ENCODE peak calls at places on chromosomes 4 and X, in four cellular contexts. P is HepG2, E is GM12878, A is fibroblast of lung. Y is an unnamed sample.

GRCh38 chr4:48334236-48334635 is 7.1 kb upstream of the SLAIN2 start:
- DNase-seq in P (no peak), A (no peak), E (no peak), Y (no peak)

GRCh38 chrX:16825306-16826035 is 39.2 kb downstream of the TXLNG start:
- DNase-seq in E (no peak), P (peak), A (peak), Y (no peak)

GRCh38 chr4:61068745-61069144 is 131.4 kb upstream of the ADGRL3 start:
- DNase-seq in P (no peak), A (peak), E (no peak), Y (no peak)

GRCh38 chrX:42746606-42747005 is 31.4 kb downstream of the PPP1R2C start:
- DNase-seq in P (no peak), A (peak), E (no peak), Y (peak)

GRCh38 chrX:97854071-97854470 is 970.4 kb downstream of the RPA4 start:
- DNase-seq in A (no peak), E (no peak), P (no peak), Y (peak)

GRCh38 chr4:158056689-158057245 is 116.1 kb downstream of the GASK1B start:
- DNase-seq in A (no peak), P (no peak), E (no peak), Y (no peak)

GRCh38 chrX:97629597-97629985 is 745.9 kb downstream of the RPA4 start:
- DNase-seq in P (no peak), A (no peak), E (no peak), Y (no peak)

GRCh38 chr4:76504613-76505465 is 69.8 kb downstream of the SHROOM3 start:
- DNase-seq in A (peak), P (peak), E (no peak), Y (peak)

GRCh38 chr4:121308828-121309227 is 72.0 kb downstream of the QRFPR start:
- DNase-seq in A (no peak), P (no peak), E (no peak), Y (no peak)

GRCh38 chr4:130574215-130574614 is 1478.3 kb downstream of the C4orf33 start:
- DNase-seq in P (no peak), E (no peak), A (no peak), Y (no peak)

GRCh38 chr4:91243132-91243531 is 1060.6 kb upstream of the GRID2 start:
- DNase-seq in E (no peak), A (peak), P (no peak), Y (no peak)

GRCh38 chr4:111330786-111331185 is 707.9 kb upstream of the PITX2 start:
- DNase-seq in A (peak), P (no peak), E (no peak), Y (no peak)

GRCh38 chr4:13917010-13917409 is 289.5 kb upstream of the BOD1L1 start:
- DNase-seq in A (peak), P (no peak), E (no peak), Y (peak)

GRCh38 chr4:75172551-75172950 is 239.6 kb downstream of the PARM1 start:
- DNase-seq in E (peak), A (no peak), P (no peak), Y (no peak)

GRCh38 chr4:147731611-147732515 is at the start of gene ARHGAP10:
- DNase-seq in E (no peak), A (peak), P (no peak), Y (peak)

GRCh38 chrX:54452920-54453319 is 12.7 kb downstream of the TSR2 start:
- DNase-seq in P (peak), E (no peak), A (peak), Y (no peak)

GRCh38 chr4:168832746-168833575 is 177.1 kb downstream of the CBR4 start:
- DNase-seq in A (peak), P (no peak), E (no peak), Y (peak)

GRCh38 chrX:50779694-50780093 is 34.3 kb downstream of the SHROOM4 start:
- DNase-seq in A (peak), E (no peak), P (no peak), Y (no peak)

GRCh38 chrX:7059214-7059838 is 88.2 kb upstream of the STS start:
- DNase-seq in A (no peak), E (peak), P (no peak), Y (no peak)

GRCh38 chrX:24659106-24659505 is 12.0 kb upstream of the PCYT1B start:
- DNase-seq in P (no peak), E (no peak), A (no peak), Y (no peak)

GRCh38 chrX:136204571-136204970 is 46.6 kb downstream of the MAP7D3 start:
- DNase-seq in E (no peak), P (no peak), A (peak), Y (peak)

GRCh38 chr4:70651864-70652506 is 14.3 kb downstream of the JCHAIN start:
- DNase-seq in E (no peak), A (peak), P (peak), Y (no peak)

GRCh38 chr4:173420324-173420752 is 21.4 kb upstream of the SCRG1 start:
- DNase-seq in E (no peak), P (peak), A (peak), Y (no peak)

GRCh38 chrX:110403839-110404238 is 45.2 kb downstream of the RTL9 start:
- DNase-seq in A (peak), P (no peak), E (no peak), Y (no peak)

GRCh38 chrX:739611-740010 is 109.0 kb downstream of the SHOX start:
- DNase-seq in P (no peak), A (no peak), E (no peak), Y (no peak)

GRCh38 chr4:61374612-61374920 is 174.4 kb downstream of the ADGRL3 start:
- DNase-seq in E (no peak), A (peak), P (no peak), Y (no peak)

GRCh38 chr4:70778888-70779422 is 57.2 kb downstream of the RUFY3 start:
- DNase-seq in P (no peak), E (no peak), A (peak), Y (no peak)

GRCh38 chr4:119480331-119480730 is 148.3 kb downstream of the PDE5A start:
- DNase-seq in A (no peak), E (no peak), P (no peak), Y (no peak)

GRCh38 chr4:82753238-82753637 is 45.4 kb downstream of the SCD5 start:
- DNase-seq in E (no peak), P (no peak), A (no peak), Y (no peak)

GRCh38 chrX:21150208-21150607 is 224.0 kb upstream of the CNKSR2 start:
- DNase-seq in P (no peak), E (no peak), A (no peak), Y (no peak)

GRCh38 chr4:180028682-180029081 is 2214.5 kb upstream of the TENM3 start:
- DNase-seq in A (peak), P (peak), E (peak), Y (no peak)

GRCh38 chr4:95256108-95256835 is 292.5 kb downstream of the UNC5C start:
- DNase-seq in E (no peak), A (no peak), P (no peak), Y (no peak)

GRCh38 chrX:105461013-105461412 is 240.5 kb upstream of the TEX13A start:
- DNase-seq in P (no peak), E (no peak), A (peak), Y (no peak)

GRCh38 chr4:61275214-61275613 is 75.1 kb downstream of the ADGRL3 start:
- DNase-seq in A (no peak), E (no peak), P (no peak), Y (no peak)

GRCh38 chrX:70062961-70063550 is 799 bp downstream of the OTUD6A start:
- DNase-seq in E (no peak), P (no peak), A (no peak), Y (no peak)

GRCh38 chr4:72302981-72303704 is 265.9 kb downstream of the ADAMTS3 start:
- DNase-seq in P (peak), E (no peak), A (peak), Y (no peak)

GRCh38 chrX:102624105-102624504 is 24.8 kb downstream of the ARMCX5 start:
- DNase-seq in A (peak), E (no peak), P (no peak), Y (peak)

GRCh38 chrX:11665144-11666040 is at the start of gene ARHGAP6:
- DNase-seq in P (no peak), A (peak), E (no peak), Y (peak)
- H2AFZ ChIP-seq in P (no peak), A (peak), E (no peak), Y (peak)

GRCh38 chr4:138757432-138757831 is 258.1 kb upstream of the NOCT start:
- DNase-seq in E (no peak), P (no peak), A (no peak), Y (no peak)

GRCh38 chr4:138761638-138762205 is 253.9 kb upstream of the NOCT start:
- DNase-seq in A (peak), P (no peak), E (no peak), Y (no peak)

GRCh38 chr4:138759508-138759907 is 256.1 kb upstream of the NOCT start:
- DNase-seq in P (no peak), A (no peak), E (no peak), Y (no peak)

GRCh38 chr4:138756519-138756918 is 259.1 kb upstream of the NOCT start:
- DNase-seq in A (no peak), E (no peak), P (peak), Y (no peak)

DNA sequence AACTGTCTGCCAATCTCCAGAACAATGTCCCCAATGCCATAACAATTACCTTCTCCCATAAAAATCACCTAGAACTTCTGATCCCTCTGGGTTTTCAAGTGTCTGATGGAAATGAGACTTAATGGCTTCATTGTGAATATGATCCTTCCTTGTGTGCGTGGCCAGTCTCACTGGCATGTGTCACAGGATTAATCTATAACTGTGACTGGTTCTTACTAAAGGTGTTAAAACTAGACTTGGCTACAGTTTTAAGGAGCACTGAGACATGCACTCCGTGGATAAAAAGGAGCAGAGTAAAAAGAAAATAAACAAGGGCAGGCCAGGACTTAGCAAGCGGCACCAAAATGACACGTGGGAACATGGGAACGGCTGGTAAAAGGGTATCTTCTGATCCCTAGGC is 256.7 kb upstream of the NOCT start:
- DNase-seq in P (no peak), A (no peak), E (no peak), Y (no peak)
- H2AFZ ChIP-seq in P (no peak), A (no peak), E (no peak), Y (no peak)

GRCh38 chr4:153409412-153409811 is 56.7 kb upstream of the TMEM131L start:
- DNase-seq in A (peak), P (no peak), E (no peak), Y (no peak)

GRCh38 chr4:153418581-153418980 is 47.6 kb upstream of the TMEM131L start:
- DNase-seq in P (no peak), E (no peak), A (no peak), Y (no peak)

GRCh38 chr4:153409924-153410501 is 56.1 kb upstream of the TMEM131L start:
- DNase-seq in E (no peak), P (no peak), A (peak), Y (no peak)

GRCh38 chr4:153418114-153418513 is 48.0 kb upstream of the TMEM131L start:
- DNase-seq in P (no peak), A (peak), E (no peak), Y (no peak)

DNA sequence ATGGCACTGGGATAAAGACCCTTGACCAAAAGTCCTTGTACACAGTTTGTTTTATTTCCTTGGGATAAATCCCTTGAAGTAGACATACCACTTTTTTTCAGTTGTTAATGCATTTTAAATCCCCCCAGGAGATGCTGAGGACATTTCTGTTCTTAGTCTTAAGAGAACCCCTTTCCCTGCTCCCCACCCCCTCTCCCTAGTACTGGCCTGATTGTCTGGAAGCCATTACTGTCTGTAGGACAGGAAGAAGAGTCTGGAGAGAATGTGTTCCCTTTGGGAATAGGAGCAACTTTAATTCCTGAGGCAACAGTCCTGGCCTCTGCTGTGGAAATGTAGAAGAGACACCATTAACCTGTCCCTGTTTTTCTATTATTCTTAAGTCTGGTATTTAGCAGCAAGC is 52.3 kb upstream of the TMEM131L start:
- DNase-seq in P (no peak), E (no peak), A (no peak), Y (no peak)
- H2AFZ ChIP-seq in P (no peak), E (no peak), A (no peak), Y (peak)

GRCh38 chrX:137263374-137263773 is 229.6 kb upstream of the GPR101 start:
- DNase-seq in P (no peak), E (no peak), A (no peak), Y (no peak)
- H2AFZ ChIP-seq in P (no peak), E (no peak), A (no peak), Y (no peak)

GRCh38 chr4:177902386-177902785 is 460.1 kb upstream of the AGA start:
- DNase-seq in A (no peak), P (no peak), E (no peak), Y (no peak)

GRCh38 chr4:177907736-177908424 is 465.6 kb upstream of the AGA start:
- DNase-seq in A (no peak), E (no peak), P (no peak), Y (no peak)
- H2AFZ ChIP-seq in A (peak), E (no peak), P (peak), Y (no peak)

DNA sequence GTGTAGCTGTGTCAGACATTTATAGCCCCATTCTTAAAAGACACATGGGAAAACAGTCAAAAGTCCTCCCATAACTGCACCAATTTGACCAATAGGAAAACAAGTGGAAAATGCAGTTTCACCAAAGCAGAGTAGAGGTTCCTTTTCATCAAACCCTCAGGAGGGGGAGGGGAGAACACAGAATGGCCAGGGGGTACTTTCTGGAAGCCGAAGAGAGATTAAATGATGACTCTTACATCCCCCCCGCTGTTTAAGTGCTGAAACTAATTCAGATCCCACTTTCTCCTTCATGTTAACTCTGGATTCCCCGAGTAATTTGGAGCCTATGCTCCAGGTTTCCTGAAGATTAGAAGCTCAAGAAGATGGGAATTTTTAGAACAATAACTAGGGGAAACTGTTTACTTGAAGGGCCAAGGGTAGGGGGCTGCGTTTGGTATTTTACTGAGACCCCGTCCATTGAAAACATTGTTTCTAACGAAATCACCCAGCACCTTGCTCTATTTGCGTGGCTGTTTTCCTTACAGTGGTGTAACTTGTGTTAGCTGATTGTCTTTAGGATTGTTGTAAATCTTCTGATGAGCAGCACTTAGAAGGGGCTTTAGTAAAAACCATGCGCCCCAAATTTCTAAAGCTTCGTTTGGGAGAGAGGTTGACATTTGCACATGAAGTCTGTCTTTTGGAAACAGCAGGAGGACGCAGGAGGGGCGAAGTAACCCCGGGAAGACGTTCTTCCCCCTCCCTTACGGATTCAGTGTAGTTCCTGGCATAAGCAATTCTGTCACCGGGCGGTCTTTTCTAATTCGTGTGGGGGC is 2.2 kb upstream of the LEF1 start:
- DNase-seq in P (no peak), E (no peak), A (no peak), Y (peak)
- H2AFZ ChIP-seq in P (no peak), E (no peak), A (no peak), Y (no peak)

GRCh38 chr4:54423066-54423465 is 194.0 kb downstream of the PDGFRA start:
- DNase-seq in A (peak), E (no peak), P (no peak), Y (peak)
- H2AFZ ChIP-seq in A (no peak), E (no peak), P (no peak), Y (peak)

DNA sequence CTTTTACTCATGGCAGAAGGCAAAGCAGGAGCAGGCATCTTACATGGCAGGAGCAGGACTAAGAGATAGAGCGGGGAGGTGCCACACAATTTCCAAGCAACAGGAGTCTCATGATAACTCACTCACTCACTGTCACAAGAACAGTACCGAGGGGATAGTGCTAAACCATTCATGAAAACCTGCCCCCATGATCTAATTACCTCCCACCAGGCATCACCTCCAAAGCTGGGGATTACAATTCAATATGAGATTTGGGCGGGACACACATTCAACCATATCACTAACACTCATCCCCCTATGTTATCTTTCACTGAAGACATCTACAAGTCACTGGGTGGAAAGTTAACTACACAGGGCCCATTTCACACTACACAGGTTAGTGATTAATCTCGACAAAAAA is 25.4 kb upstream of the GLRB start:
- DNase-seq in P (no peak), E (no peak), A (no peak), Y (no peak)
- H2AFZ ChIP-seq in P (no peak), E (no peak), A (no peak), Y (no peak)